ENCODE peak calls at places on chromosomes 16 and 17, in four cellular contexts. G is HepG2, D is K562, F is A549. I is an unnamed sample.
A peak's percentile ranks its signal among the peaks of the same experiment; 100 is the strongest.

GRCh38 chr17:34354637-34355036 is 1.6 kb upstream of the CCL13 start:
- DNase-seq in G (no peak), D (no peak), F (no peak), I (no peak)

GRCh38 chr16:77194295-77195231 is 3.6 kb downstream of the MON1B start:
- DNase-seq in G (no peak), D (no peak), F (no peak), I (no peak)

GRCh38 chr16:23501291-23501690 is 9.0 kb downstream of the GGA2 start:
- DNase-seq in G (no peak), D (no peak), F (no peak), I (no peak)

GRCh38 chr17:45288825-45289224 is 26.9 kb upstream of the SPATA32 start:
- DNase-seq in G (no peak), D (no peak), F (no peak), I (no peak)

GRCh38 chr16:58508671-58509251 is 6.6 kb upstream of the SETD6 start:
- DNase-seq in G (no peak), D (no peak), F (no peak), I (no peak)

GRCh38 chr17:31195305-31195704 is 100.5 kb downstream of the NF1 start:
- DNase-seq in G (no peak), D (no peak), F (no peak), I (no peak)

GRCh38 chr17:73960469-73960868 is 243.0 kb upstream of the RPL38 start:
- DNase-seq in G (no peak), D (no peak), F (no peak), I (no peak)

GRCh38 chr16:3454093-3454492 is 10.6 kb downstream of the NAA60 start:
- DNase-seq in G (peak; percentile 45), D (no peak), F (no peak), I (no peak)

DNA sequence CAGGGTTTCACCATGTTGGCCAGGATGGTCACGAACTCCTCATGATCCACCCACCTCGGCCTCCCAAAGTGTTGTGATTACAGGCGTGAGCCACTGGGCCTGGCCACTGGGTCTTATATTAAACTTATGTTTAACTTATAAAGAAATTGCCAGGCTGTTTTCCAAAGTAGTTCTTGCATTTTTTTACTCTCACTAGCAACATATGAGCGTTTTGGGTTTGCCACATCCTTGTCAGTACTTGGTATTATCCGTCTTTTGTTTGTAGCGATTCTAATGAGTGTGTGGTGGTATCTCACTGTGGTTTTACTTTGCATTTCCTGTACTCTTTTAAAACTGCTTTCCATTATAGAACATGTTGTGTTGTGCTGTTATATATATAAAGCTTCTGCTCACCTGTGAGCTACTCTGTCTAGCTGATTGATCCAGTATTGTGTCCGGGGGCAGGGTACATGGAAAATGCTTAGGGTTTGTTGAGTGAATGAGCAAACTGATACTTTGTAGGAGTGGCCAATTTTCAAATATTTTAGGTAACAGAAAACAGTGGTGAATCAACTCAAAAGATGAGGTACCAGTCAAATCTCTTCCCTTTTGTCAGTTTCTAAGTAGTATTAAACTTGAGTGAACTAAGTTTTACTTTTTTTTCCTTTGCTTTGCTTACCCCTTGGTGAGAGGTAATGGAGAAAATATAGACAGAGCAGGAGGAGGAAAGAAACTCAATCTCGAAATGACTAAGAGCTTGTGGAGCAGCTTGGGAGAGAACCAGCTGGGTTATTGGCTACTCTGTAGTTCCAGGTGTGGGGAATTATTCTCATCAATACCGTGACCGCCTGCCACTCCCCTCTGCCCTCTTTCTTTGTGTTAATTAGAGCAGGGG is 75.8 kb downstream of the PITPNC1 start:
- DNase-seq in G (no peak), D (no peak), F (no peak), I (no peak)
- H3K4me3 ChIP-seq in G (no peak overlapping the region), D (no peak overlapping the region), F (no peak overlapping the region), I (no peak overlapping the region)

DNA sequence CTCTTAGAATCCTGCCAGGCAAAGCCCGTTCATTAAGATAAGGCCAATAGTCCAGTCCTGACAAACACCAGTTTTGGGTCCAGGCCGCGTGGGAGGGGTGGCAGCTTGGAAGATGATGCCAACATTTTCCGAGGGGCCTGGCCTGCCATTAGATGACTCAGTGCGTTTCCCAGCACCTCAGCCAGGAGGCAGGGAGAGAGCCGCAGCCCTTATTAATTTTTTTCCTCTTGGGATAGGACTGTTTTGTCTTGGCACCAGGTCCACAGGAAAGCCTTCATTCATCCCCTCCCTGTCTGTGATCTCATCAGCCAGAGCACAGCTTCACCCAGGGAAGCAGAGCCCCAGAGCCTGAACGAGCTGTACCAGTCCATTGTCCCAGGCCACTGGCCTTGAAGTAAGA is 4.7 kb upstream of the NDEL1 start:
- DNase-seq in G (no peak), D (no peak), F (no peak), I (no peak)
- TF ChIP-seq MYC in G (no peak), D (no peak), F (no peak), I (no peak)

GRCh38 chr17:21375162-21375560 is 996 bp upstream of the KCNJ12 start:
- DNase-seq in G (no peak), D (no peak), F (no peak), I (peak; percentile 56)

GRCh38 chr17:21373034-21373433 is 3.1 kb upstream of the KCNJ12 start:
- DNase-seq in G (no peak), D (no peak), F (no peak), I (peak; percentile 84)

GRCh38 chr17:21373696-21374454 is 2.3 kb upstream of the KCNJ12 start:
- DNase-seq in G (no peak), D (no peak), F (no peak), I (peak; percentile 74)

GRCh38 chr17:21375757-21376584 is at the start of gene KCNJ12:
- DNase-seq in G (no peak), D (peak; percentile 12), F (no peak), I (no peak)

GRCh38 chr17:21374455-21375161 is 1.5 kb upstream of the KCNJ12 start:
- DNase-seq in G (no peak), D (no peak), F (no peak), I (peak; percentile 86)
- TF ChIP-seq CTCF in G (peak; percentile 11), D (no peak), F (peak; percentile 21), I (peak; percentile 19)

GRCh38 chr16:12206031-12206748 is 229.7 kb downstream of the SNX29 start:
- DNase-seq in G (no peak), D (no peak), F (no peak), I (no peak)

GRCh38 chr16:12207939-12208338 is 231.4 kb downstream of the SNX29 start:
- DNase-seq in G (no peak), D (no peak), F (no peak), I (no peak)

GRCh38 chr16:12205378-12205777 is 228.8 kb downstream of the SNX29 start:
- DNase-seq in G (no peak), D (no peak), F (no peak), I (no peak)

GRCh38 chr16:12208341-12209035 is 232.0 kb downstream of the SNX29 start:
- DNase-seq in G (no peak), D (no peak), F (no peak), I (no peak)

DNA sequence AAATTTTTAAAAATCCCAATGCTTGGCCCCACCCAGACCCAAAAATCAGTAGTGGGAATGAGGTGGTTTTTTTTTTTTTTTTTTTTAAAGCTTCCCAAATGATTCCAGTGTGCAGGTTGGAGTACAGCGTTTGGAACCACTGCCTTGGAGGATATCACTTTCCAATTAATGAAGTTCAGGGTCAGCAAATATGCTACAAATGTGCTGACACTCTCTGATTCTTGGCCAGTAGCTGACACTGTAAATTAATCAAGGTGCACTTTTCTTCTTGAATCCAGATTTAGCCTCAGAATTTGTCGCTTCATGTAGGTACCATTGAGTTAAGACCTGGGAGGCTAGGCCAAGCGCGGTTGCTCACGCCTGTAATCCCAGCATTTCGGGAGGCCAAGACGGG is 230.2 kb downstream of the SNX29 start:
- DNase-seq in G (no peak), D (no peak), F (no peak), I (no peak)
- H3K4me3 ChIP-seq in G (no peak overlapping the region), D (no peak overlapping the region), F (no peak overlapping the region), I (no peak overlapping the region)

DNA sequence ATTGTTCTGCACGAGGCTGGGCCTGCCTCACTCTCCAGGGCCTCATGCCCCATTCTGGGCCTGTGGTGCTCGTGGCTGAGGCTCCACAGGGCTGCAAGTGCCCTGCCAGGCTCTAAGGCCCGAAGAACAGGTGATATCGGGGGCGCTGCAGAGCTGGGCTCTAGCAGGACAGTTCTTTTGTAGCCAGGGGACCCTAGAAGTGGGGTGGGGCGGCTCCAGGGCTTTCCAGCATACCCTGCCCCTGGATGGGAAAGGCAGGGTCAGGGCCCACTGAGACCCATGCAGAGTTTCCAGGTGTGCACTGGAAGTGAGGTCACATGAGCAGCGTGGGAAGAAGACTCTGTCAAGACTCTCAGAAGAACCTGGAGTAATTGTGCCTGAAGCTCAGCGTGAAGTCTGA is 12.3 kb downstream of the MRPL27 start:
- DNase-seq in G (no peak), D (no peak), F (no peak), I (no peak)
- TF ChIP-seq MYC in G (no peak), D (no peak), F (no peak), I (no peak)

GRCh38 chr17:78640700-78641099 is 63.5 kb upstream of the DNAH17 start:
- DNase-seq in G (no peak), D (no peak), F (no peak), I (no peak)
- TF ChIP-seq CTCF in G (no peak), D (no peak), F (no peak), I (no peak)

DNA sequence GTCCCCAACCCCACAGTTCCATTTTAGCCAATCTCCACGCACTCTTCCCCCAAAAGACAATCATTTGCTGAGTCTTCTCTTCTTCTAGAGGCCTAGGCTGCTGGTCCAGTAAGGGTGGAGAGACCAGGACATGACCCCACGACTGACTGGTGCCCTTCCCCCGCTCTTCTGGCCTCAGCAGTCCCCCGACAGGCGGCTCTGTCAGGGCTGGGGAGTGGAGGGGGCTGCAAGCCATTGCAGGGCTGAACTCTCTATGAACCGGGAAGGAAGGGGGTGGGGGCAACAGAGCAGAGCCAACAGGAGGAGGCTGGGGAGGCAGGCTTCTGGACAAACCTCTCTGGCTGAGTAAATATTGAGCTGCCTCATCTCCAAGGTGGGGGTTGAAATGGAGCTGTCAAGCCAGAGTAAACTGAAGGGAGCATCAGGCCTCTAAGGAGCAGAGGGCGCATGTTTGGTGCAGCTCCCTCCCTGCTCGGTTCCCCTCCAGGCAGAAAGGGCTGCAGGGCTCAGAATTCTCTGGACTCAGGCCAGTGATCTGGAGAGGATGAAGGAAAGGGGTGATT is 8.7 kb downstream of the HOXB1 start:
- DNase-seq in G (no peak), D (peak; percentile 94), F (peak; percentile 59), I (no peak)
- H3K4me3 ChIP-seq in G (no peak overlapping the region), D (no peak overlapping the region), F (no peak overlapping the region), I (no peak overlapping the region)

GRCh38 chr17:79047291-79047920 is 23.4 kb downstream of the C1QTNF1 start:
- DNase-seq in G (no peak), D (no peak), F (no peak), I (no peak)
- TF ChIP-seq MYC in G (no peak), D (no peak), F (no peak), I (no peak)

GRCh38 chr16:188674-189073 is 8.4 kb downstream of the HBQ1 start:
- DNase-seq in G (peak; percentile 26), D (no peak), F (no peak), I (peak; percentile 15)
- TF ChIP-seq CTCF in G (peak; percentile 44), D (peak; percentile 20), F (peak; percentile 35), I (no peak)

DNA sequence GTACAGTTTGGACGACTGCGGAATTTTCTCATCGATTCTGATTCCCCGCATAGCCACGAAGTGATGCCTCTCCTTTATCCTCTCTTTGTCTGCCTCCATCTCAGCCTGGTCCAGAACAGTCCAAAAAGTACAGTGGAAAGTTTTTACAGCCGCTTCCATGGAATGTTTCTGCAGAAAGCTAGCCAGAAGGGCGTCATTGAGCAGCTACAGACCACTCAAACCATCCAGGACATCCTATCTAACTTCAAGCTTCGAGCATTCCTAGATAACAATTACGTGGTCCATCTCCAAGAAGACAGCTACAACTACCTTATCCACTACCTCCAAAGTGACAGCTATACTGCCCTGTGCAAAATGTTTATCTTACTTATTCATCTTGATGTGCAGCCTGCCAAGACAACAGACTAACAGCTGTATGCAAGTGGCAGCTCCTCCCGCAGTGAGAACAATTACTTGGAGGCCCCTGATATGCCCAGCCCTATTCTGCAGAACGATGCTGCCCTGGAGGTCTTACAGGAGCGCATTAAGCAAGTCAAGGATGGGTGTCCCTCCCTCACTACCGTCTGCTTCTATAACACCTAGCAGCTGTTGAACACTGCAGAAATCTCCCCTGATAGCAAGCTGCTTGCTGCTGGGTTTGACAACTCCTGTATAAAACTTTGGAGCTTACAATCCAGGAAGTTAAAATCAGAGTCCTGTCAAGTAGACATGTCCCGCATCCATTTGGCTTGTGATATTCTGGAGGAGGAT is 38.9 kb downstream of the SLFN12L start:
- DNase-seq in G (no peak), D (no peak), F (no peak), I (no peak)
- H3K4me3 ChIP-seq in G (no peak overlapping the region), D (no peak overlapping the region), F (no peak overlapping the region), I (no peak overlapping the region)